ENCODE peak calls at places on chromosomes 2 and 18, in five cellular contexts. One of them, this sample, is unnamed.

GRCh38 chr2:43293744-43294695 is 67.6 kb upstream of the ZFP36L2 start:
- DNase-seq in CD8-positive, alpha-beta T cell: peak; percentile 25
- DNase-seq in OCI-LY7: no peak
- DNase-seq in A549: peak; percentile 95
- DNase-seq in HCT116: peak; percentile 97
- DNase-seq in this sample: no peak

GRCh38 chr2:226048625-226049024 is 649.1 kb downstream of the NYAP2 start:
- DNase-seq in OCI-LY7: no peak
- DNase-seq in CD8-positive, alpha-beta T cell: no peak
- DNase-seq in HCT116: peak; percentile 78
- DNase-seq in A549: peak; percentile 63
- DNase-seq in this sample: no peak

GRCh38 chr2:187429989-187430388 is 18.1 kb downstream of the CALCRL start:
- DNase-seq in OCI-LY7: no peak
- DNase-seq in CD8-positive, alpha-beta T cell: no peak
- DNase-seq in HCT116: no peak
- DNase-seq in A549: no peak
- DNase-seq in this sample: no peak

GRCh38 chr18:14189858-14190257 is 57.6 kb upstream of the ZNF519 start:
- DNase-seq in CD8-positive, alpha-beta T cell: no peak
- DNase-seq in OCI-LY7: no peak
- DNase-seq in HCT116: peak; percentile 70
- DNase-seq in A549: peak; percentile 91
- DNase-seq in this sample: no peak

GRCh38 chr2:128535928-128536327 is 217.3 kb upstream of the HS6ST1 start:
- DNase-seq in A549: no peak
- DNase-seq in OCI-LY7: no peak
- DNase-seq in CD8-positive, alpha-beta T cell: no peak
- DNase-seq in HCT116: peak; percentile 54
- DNase-seq in this sample: no peak

GRCh38 chr2:219661197-219661954 is 33.9 kb downstream of the SLC4A3 start:
- DNase-seq in OCI-LY7: no peak
- DNase-seq in HCT116: peak; percentile 35
- DNase-seq in A549: peak; percentile 27
- DNase-seq in CD8-positive, alpha-beta T cell: no peak
- DNase-seq in this sample: no peak

GRCh38 chr2:75002007-75002406 is 43.6 kb downstream of the POLE4 start:
- DNase-seq in CD8-positive, alpha-beta T cell: no peak
- DNase-seq in HCT116: no peak
- DNase-seq in A549: no peak
- DNase-seq in OCI-LY7: no peak
- DNase-seq in this sample: no peak

GRCh38 chr2:1748741-1749488 is 4.6 kb upstream of the PXDN start:
- DNase-seq in CD8-positive, alpha-beta T cell: no peak
- DNase-seq in OCI-LY7: no peak
- DNase-seq in HCT116: no peak
- DNase-seq in A549: no peak
- DNase-seq in this sample: peak; percentile 28

GRCh38 chr18:74430811-74431571 is 26.1 kb downstream of the DIPK1C start:
- DNase-seq in HCT116: no peak
- DNase-seq in OCI-LY7: no peak
- DNase-seq in A549: no peak
- DNase-seq in CD8-positive, alpha-beta T cell: no peak
- DNase-seq in this sample: no peak

GRCh38 chr2:119148082-119148715 is 10.4 kb downstream of the C1QL2 start:
- DNase-seq in OCI-LY7: no peak
- DNase-seq in HCT116: no peak
- DNase-seq in A549: no peak
- DNase-seq in CD8-positive, alpha-beta T cell: no peak
- DNase-seq in this sample: no peak

GRCh38 chr2:232230557-232230956 is 148.0 kb upstream of the ALPP start:
- DNase-seq in CD8-positive, alpha-beta T cell: no peak
- DNase-seq in OCI-LY7: peak; percentile 52
- DNase-seq in A549: peak; percentile 45
- DNase-seq in HCT116: peak; percentile 3
- DNase-seq in this sample: no peak

GRCh38 chr2:105868060-105868459 is 123.3 kb downstream of the NCK2 start:
- DNase-seq in OCI-LY7: no peak
- DNase-seq in A549: no peak
- DNase-seq in HCT116: no peak
- DNase-seq in CD8-positive, alpha-beta T cell: no peak
- DNase-seq in this sample: no peak

GRCh38 chr2:197054437-197054836 is 127.9 kb upstream of the PGAP1 start:
- DNase-seq in CD8-positive, alpha-beta T cell: no peak
- DNase-seq in A549: no peak
- DNase-seq in OCI-LY7: no peak
- DNase-seq in HCT116: no peak
- DNase-seq in this sample: no peak

GRCh38 chr2:110650346-110650745 is 27.5 kb downstream of the BUB1 start:
- DNase-seq in HCT116: no peak
- DNase-seq in CD8-positive, alpha-beta T cell: no peak
- DNase-seq in OCI-LY7: no peak
- DNase-seq in A549: no peak
- DNase-seq in this sample: no peak

GRCh38 chr2:28172114-28172898 is 220.4 kb upstream of the FOSL2 start:
- DNase-seq in OCI-LY7: no peak
- DNase-seq in HCT116: no peak
- DNase-seq in CD8-positive, alpha-beta T cell: no peak
- DNase-seq in A549: no peak
- DNase-seq in this sample: no peak

GRCh38 chr2:216792222-216793001 is 67.5 kb downstream of the TNP1 start:
- DNase-seq in HCT116: no peak
- DNase-seq in A549: no peak
- DNase-seq in OCI-LY7: no peak
- DNase-seq in CD8-positive, alpha-beta T cell: no peak
- DNase-seq in this sample: no peak

GRCh38 chr2:3489449-3490115 is 29.7 kb downstream of the ADI1 start:
- DNase-seq in OCI-LY7: no peak
- DNase-seq in A549: no peak
- DNase-seq in HCT116: no peak
- DNase-seq in CD8-positive, alpha-beta T cell: no peak
- DNase-seq in this sample: peak; percentile 38

GRCh38 chr2:27901219-27901618 is 10.7 kb downstream of the BABAM2 start:
- DNase-seq in HCT116: no peak
- DNase-seq in CD8-positive, alpha-beta T cell: no peak
- DNase-seq in A549: no peak
- DNase-seq in OCI-LY7: no peak
- DNase-seq in this sample: no peak

GRCh38 chr2:107542314-107542740 is 284.4 kb upstream of the RGPD4 start:
- DNase-seq in CD8-positive, alpha-beta T cell: no peak
- DNase-seq in A549: no peak
- DNase-seq in HCT116: no peak
- DNase-seq in OCI-LY7: no peak
- DNase-seq in this sample: no peak

GRCh38 chr2:81242502-81242901 is 938.0 kb upstream of the LRRTM1 start:
- DNase-seq in OCI-LY7: no peak
- DNase-seq in CD8-positive, alpha-beta T cell: no peak
- DNase-seq in HCT116: no peak
- DNase-seq in A549: no peak
- DNase-seq in this sample: no peak

GRCh38 chr2:130391872-130392670 is 36.2 kb downstream of the PTPN18 start:
- DNase-seq in CD8-positive, alpha-beta T cell: no peak
- DNase-seq in A549: no peak
- DNase-seq in OCI-LY7: peak; percentile 9
- DNase-seq in HCT116: no peak
- DNase-seq in this sample: no peak

GRCh38 chr18:47883771-47884413 is 46.6 kb downstream of the SMAD2 start:
- DNase-seq in HCT116: no peak
- DNase-seq in A549: no peak
- DNase-seq in OCI-LY7: no peak
- DNase-seq in CD8-positive, alpha-beta T cell: no peak
- DNase-seq in this sample: no peak

GRCh38 chr2:68295523-68295922 is 24.2 kb downstream of the CNRIP1 start:
- DNase-seq in OCI-LY7: peak; percentile 56
- DNase-seq in CD8-positive, alpha-beta T cell: no peak
- DNase-seq in HCT116: no peak
- DNase-seq in A549: no peak
- DNase-seq in this sample: no peak

GRCh38 chr2:109166811-109167210 is 37.8 kb downstream of the SH3RF3 start:
- DNase-seq in A549: no peak
- DNase-seq in CD8-positive, alpha-beta T cell: no peak
- DNase-seq in OCI-LY7: no peak
- DNase-seq in HCT116: no peak
- DNase-seq in this sample: no peak

GRCh38 chr2:137964066-137964858 is at the start of gene HNMT:
- DNase-seq in HCT116: no peak
- DNase-seq in OCI-LY7: no peak
- DNase-seq in A549: peak; percentile 66
- DNase-seq in CD8-positive, alpha-beta T cell: no peak
- DNase-seq in this sample: peak; percentile 68

GRCh38 chr2:231181848-231182247 is 16.6 kb upstream of the ARMC9 start:
- DNase-seq in CD8-positive, alpha-beta T cell: no peak
- DNase-seq in A549: peak; percentile 66
- DNase-seq in OCI-LY7: peak; percentile 42
- DNase-seq in HCT116: no peak
- DNase-seq in this sample: peak; percentile 82

DNA sequence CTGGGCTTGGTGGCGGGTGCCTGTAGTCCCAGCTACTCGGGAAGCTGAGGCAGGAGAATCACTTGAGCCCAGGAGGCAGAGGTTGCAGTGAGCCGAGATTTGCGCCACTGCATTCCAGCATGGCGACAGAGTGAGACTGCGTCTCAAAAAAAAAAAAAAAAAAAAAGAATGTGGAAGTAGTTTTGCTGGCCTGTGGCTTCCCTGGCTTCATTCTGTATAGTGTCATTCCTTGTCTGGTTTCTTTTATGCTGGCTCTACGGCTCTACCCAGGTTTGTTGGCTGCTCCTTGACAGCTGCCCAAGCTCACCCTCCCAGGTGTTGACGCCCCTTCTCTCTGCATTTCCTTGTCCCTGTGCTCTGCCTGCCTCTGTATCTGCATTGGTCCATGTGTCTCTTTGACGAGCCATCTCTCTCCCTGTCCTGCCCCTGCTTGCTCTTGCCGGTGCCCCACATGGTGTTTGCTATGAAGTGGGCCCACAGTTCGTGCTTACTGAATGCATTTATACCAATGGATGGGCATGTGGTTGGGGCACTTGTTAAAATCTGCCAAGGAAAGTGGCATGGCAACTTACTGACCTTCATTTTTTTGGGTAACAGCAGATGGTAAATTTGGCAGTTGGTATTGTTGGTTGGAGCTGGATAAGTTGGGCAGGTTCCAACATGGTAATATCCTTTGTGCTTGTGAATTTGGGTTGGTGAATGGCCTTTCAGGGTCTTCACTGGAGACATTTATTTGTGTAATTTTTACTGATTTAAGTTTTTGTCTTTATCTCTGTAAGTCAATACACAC is 113.9 kb downstream of the MAP4K4 start:
- DNase-seq in CD8-positive, alpha-beta T cell: no peak
- DNase-seq in HCT116: no peak
- DNase-seq in A549: no peak
- DNase-seq in OCI-LY7: no peak
- DNase-seq in this sample: no peak
- H3K4me1 ChIP-seq in CD8-positive, alpha-beta T cell: peaks cover 16% of the 10 kb centered on the region
- H3K4me1 ChIP-seq in HCT116: peaks cover 9% of the 10 kb centered on the region
- H3K4me1 ChIP-seq in A549: peaks cover 38% of the 10 kb centered on the region
- H3K4me1 ChIP-seq in OCI-LY7: peaks cover 12% of the 10 kb centered on the region
- H3K4me1 ChIP-seq in this sample: peaks cover 16% of the 10 kb centered on the region

DNA sequence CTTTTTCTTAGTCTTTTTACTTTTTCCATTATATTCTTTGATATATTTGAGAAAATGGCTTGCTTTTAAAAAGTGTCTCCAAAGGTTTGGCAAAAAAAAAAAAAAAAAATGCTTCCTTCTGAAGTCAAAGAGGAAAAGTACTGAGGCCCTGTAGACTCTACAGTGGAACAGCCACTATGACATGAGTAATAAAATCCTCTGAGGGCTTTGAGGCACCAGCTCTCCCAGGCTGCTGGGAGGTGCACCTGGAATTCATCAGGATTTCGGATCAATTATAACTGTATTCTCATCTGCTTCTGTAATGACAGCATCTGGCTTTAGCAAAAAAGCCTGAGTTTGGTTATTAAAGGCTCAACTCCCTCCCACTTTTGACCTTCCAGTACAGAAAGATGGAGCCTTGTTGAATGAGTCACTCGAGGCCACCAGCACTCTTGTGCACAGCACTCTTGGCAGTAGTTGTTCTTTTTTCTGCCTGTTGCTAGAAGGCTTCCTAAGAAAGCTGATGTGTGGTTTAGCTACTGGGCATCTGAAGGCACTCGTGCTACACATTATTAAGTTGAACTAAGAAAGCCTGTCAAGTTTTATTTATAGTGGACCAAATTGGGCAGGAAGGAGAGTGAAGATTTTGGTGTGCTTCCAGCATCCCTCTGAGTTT is 131.3 kb downstream of the PRPF40A start:
- DNase-seq in OCI-LY7: no peak
- DNase-seq in HCT116: no peak
- DNase-seq in A549: peak; percentile 19
- DNase-seq in CD8-positive, alpha-beta T cell: no peak
- DNase-seq in this sample: no peak
- H3K4me1 ChIP-seq in OCI-LY7: no peaks in the 10 kb centered on the region
- H3K4me1 ChIP-seq in HCT116: peaks cover 26% of the 10 kb centered on the region
- H3K4me1 ChIP-seq in A549: peaks cover 20% of the 10 kb centered on the region
- H3K4me1 ChIP-seq in CD8-positive, alpha-beta T cell: no peaks in the 10 kb centered on the region
- H3K4me1 ChIP-seq in this sample: no peaks in the 10 kb centered on the region

GRCh38 chr18:26252411-26252810 is 26.2 kb downstream of the TAF4B start:
- DNase-seq in CD8-positive, alpha-beta T cell: no peak
- DNase-seq in HCT116: no peak
- DNase-seq in OCI-LY7: no peak
- DNase-seq in A549: no peak
- DNase-seq in this sample: no peak
- H3K4me1 ChIP-seq in CD8-positive, alpha-beta T cell: no peaks in the 10 kb centered on the region
- H3K4me1 ChIP-seq in HCT116: no peaks in the 10 kb centered on the region
- H3K4me1 ChIP-seq in OCI-LY7: peaks cover 57% of the 10 kb centered on the region
- H3K4me1 ChIP-seq in A549: no peaks in the 10 kb centered on the region
- H3K4me1 ChIP-seq in this sample: no peaks in the 10 kb centered on the region

GRCh38 chr2:237733677-237734300 is 64.8 kb upstream of the RBM44 start:
- DNase-seq in CD8-positive, alpha-beta T cell: no peak
- DNase-seq in OCI-LY7: no peak
- DNase-seq in A549: no peak
- DNase-seq in HCT116: no peak
- DNase-seq in this sample: no peak

GRCh38 chr2:237729681-237730475 is 68.7 kb upstream of the RBM44 start:
- DNase-seq in OCI-LY7: no peak
- DNase-seq in A549: no peak
- DNase-seq in CD8-positive, alpha-beta T cell: no peak
- DNase-seq in HCT116: no peak
- DNase-seq in this sample: no peak

GRCh38 chr2:237732790-237733349 is 65.7 kb upstream of the RBM44 start:
- DNase-seq in CD8-positive, alpha-beta T cell: no peak
- DNase-seq in A549: no peak
- DNase-seq in OCI-LY7: no peak
- DNase-seq in HCT116: no peak
- DNase-seq in this sample: no peak

GRCh38 chr2:237731663-237732062 is 66.9 kb upstream of the RBM44 start:
- DNase-seq in A549: peak; percentile 74
- DNase-seq in HCT116: peak; percentile 23
- DNase-seq in OCI-LY7: no peak
- DNase-seq in CD8-positive, alpha-beta T cell: no peak
- DNase-seq in this sample: no peak

DNA sequence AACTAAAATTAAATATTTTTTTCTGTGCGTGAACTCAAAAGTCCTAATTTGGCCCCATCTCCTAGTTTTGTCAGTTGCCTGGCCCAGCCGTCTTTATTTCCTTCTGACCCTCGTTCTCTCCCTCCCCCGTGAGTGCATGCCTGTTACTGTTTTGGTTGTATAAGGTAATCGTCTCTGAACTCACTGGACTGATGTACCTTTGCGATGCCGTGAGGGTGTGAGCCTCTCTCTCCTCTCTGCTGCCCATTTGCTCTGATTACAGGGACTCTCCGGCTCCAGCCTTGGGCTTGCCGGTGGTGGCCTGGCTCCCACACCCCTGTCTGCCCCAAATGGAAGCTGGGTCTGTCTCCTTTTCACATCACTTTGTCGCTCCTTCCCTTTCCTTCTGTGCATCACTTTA is 66.5 kb upstream of the RBM44 start:
- DNase-seq in HCT116: no peak
- DNase-seq in A549: no peak
- DNase-seq in OCI-LY7: no peak
- DNase-seq in CD8-positive, alpha-beta T cell: no peak
- DNase-seq in this sample: no peak
- H3K4me1 ChIP-seq in HCT116: peaks cover 49% of the 10 kb centered on the region
- H3K4me1 ChIP-seq in A549: peaks cover 68% of the 10 kb centered on the region
- H3K4me1 ChIP-seq in OCI-LY7: no peaks in the 10 kb centered on the region
- H3K4me1 ChIP-seq in CD8-positive, alpha-beta T cell: peaks cover 25% of the 10 kb centered on the region
- H3K4me1 ChIP-seq in this sample: peaks cover 83% of the 10 kb centered on the region

This sample was measured in upper lobe of right lung.